ENCODE peak calls at places on chromosomes 1 and 21, in nine cellular contexts. D, G, P, Y, L, K, R, X and C are unnamed samples.

GRCh38 chr1:30024411-30025195 is 698.8 kb downstream of the MATN1 start:
- DNase-seq in D (no peak), K (no peak), R (no peak), G (no peak), Y (no peak), X (no peak), P (no peak), L (no peak), C (no peak)

GRCh38 chr21:38472709-38473108 is 25.6 kb downstream of the ERG start:
- DNase-seq in Y (no peak), R (no peak), P (no peak), D (no peak), L (peak), G (no peak), K (no peak), X (peak), C (no peak)

GRCh38 chr1:214665606-214666110 is 62.7 kb downstream of the CENPF start:
- DNase-seq in L (no peak), K (no peak), R (no peak), P (no peak), X (no peak), Y (peak), D (peak), G (no peak), C (no peak)

GRCh38 chr21:26835027-26835713 is 10.0 kb downstream of the ADAMTS1 start:
- DNase-seq in D (peak), Y (peak), X (peak), L (no peak), K (no peak), P (no peak), G (no peak), R (no peak), C (peak)

GRCh38 chr1:16631248-16632043 is 18.1 kb upstream of the NBPF1 start:
- DNase-seq in D (no peak), L (peak), X (no peak), Y (no peak), P (peak), R (no peak), G (no peak), K (no peak), C (no peak)

GRCh38 chr1:41914515-41914914 is 4.2 kb downstream of the HIVEP3 start:
- DNase-seq in K (no peak), P (no peak), Y (no peak), R (no peak), G (no peak), X (no peak), D (no peak), L (no peak), C (no peak)

GRCh38 chr21:15221799-15222386 is 157.1 kb upstream of the NRIP1 start:
- DNase-seq in R (no peak), K (no peak), D (peak), Y (peak), P (no peak), L (peak), X (peak), G (no peak), C (peak)

GRCh38 chr21:39439232-39439631 is 6.3 kb downstream of the LCA5L start:
- DNase-seq in R (no peak), G (no peak), K (no peak), P (no peak), L (no peak), X (no peak), D (no peak), Y (no peak), C (no peak)

GRCh38 chr1:214678386-214678785 is 75.4 kb downstream of the CENPF start:
- DNase-seq in K (no peak), Y (peak), R (no peak), L (no peak), G (no peak), P (no peak), X (no peak), D (peak), C (no peak)

GRCh38 chr21:32826317-32827167 is 55.0 kb upstream of the PAXBP1 start:
- DNase-seq in L (no peak), R (peak), G (no peak), P (peak), X (peak), K (peak), Y (peak), D (peak), C (peak)

GRCh38 chr21:25760061-25760460 is 25.3 kb downstream of the GABPA start:
- DNase-seq in R (no peak), G (no peak), L (no peak), K (no peak), Y (no peak), D (no peak), P (no peak), X (no peak), C (no peak)

GRCh38 chr1:223678841-223679240 is 13.3 kb upstream of the CAPN8 start:
- DNase-seq in K (no peak), P (no peak), G (no peak), D (no peak), L (no peak), X (no peak), Y (no peak), R (no peak), C (no peak)

GRCh38 chr1:6208723-6209660 is 3.1 kb downstream of the RNF207 start:
- DNase-seq in R (no peak), D (peak), L (peak), G (peak), P (no peak), K (no peak), X (peak), Y (peak), C (peak)

GRCh38 chr21:17758703-17759102 is 60.5 kb downstream of the C21orf91 start:
- DNase-seq in G (no peak), D (no peak), R (no peak), P (no peak), K (no peak), X (no peak), Y (peak), L (no peak), C (no peak)

GRCh38 chr1:25080294-25081209 is 150.5 kb upstream of the RUNX3 start:
- DNase-seq in D (no peak), G (no peak), P (no peak), Y (no peak), X (peak), K (no peak), L (no peak), R (no peak), C (peak)

GRCh38 chr1:240242601-240243144 is 151.0 kb downstream of the FMN2 start:
- DNase-seq in K (no peak), L (no peak), D (peak), P (no peak), X (peak), G (no peak), Y (peak), R (no peak), C (peak)

GRCh38 chr1:3660704-3661103 is 8.4 kb downstream of the TP73 start:
- DNase-seq in P (no peak), Y (no peak), R (no peak), D (no peak), K (no peak), X (no peak), L (no peak), G (no peak), C (no peak)

GRCh38 chr1:17265950-17266349 is 17.1 kb downstream of the PADI3 start:
- DNase-seq in K (no peak), G (no peak), Y (no peak), L (no peak), R (no peak), D (no peak), X (no peak), P (no peak), C (no peak)

GRCh38 chr1:24920155-24920925 is 9.7 kb downstream of the RUNX3 start:
- DNase-seq in L (no peak), Y (no peak), G (no peak), X (no peak), R (no peak), D (no peak), K (no peak), P (no peak), C (no peak)

GRCh38 chr1:112905420-112906154 is 50.4 kb downstream of the SLC16A1 start:
- DNase-seq in Y (peak), P (no peak), G (no peak), K (peak), R (no peak), D (no peak), X (peak), L (no peak), C (no peak)

GRCh38 chr1:156337052-156337887 is 822 bp downstream of the CCT3 start:
- DNase-seq in Y (no peak), L (no peak), K (no peak), P (no peak), X (no peak), G (no peak), R (no peak), D (no peak), C (peak)

GRCh38 chr1:179031855-179032513 is 6.3 kb downstream of the FAM20B start:
- DNase-seq in P (no peak), X (peak), G (no peak), R (no peak), K (no peak), L (no peak), D (peak), Y (no peak), C (no peak)

GRCh38 chr1:164602142-164602429 is 43.1 kb downstream of the PBX1 start:
- DNase-seq in P (no peak), X (peak), D (no peak), R (no peak), K (peak), G (peak), Y (no peak), L (peak), C (no peak)

GRCh38 chr1:54052470-54052933 is 502 bp downstream of the TMEM59 start:
- DNase-seq in G (peak), R (peak), D (no peak), Y (peak), K (no peak), P (peak), X (peak), L (no peak), C (peak)

GRCh38 chr1:226886142-226886901 is 15.9 kb downstream of the PSEN2 start:
- DNase-seq in P (no peak), R (no peak), D (no peak), G (no peak), L (no peak), K (no peak), Y (no peak), X (no peak), C (no peak)

GRCh38 chr1:116940809-116941640 is 31.3 kb downstream of the PTGFRN start:
- DNase-seq in L (no peak), R (no peak), K (no peak), Y (no peak), G (no peak), X (no peak), P (no peak), D (no peak), C (no peak)

GRCh38 chr1:202462342-202463076 is 114.0 kb downstream of the PPP1R12B start:
- DNase-seq in R (no peak), G (no peak), Y (no peak), K (peak), L (no peak), D (no peak), X (no peak), P (no peak), C (no peak)

GRCh38 chr1:2236695-2237677 is 8.9 kb downstream of the SKI start:
- DNase-seq in L (no peak), P (peak), X (no peak), Y (no peak), D (no peak), G (no peak), K (no peak), R (no peak), C (no peak)

GRCh38 chr1:23779826-23780371 is 1.7 kb downstream of the PITHD1 start:
- DNase-seq in L (no peak), R (no peak), G (no peak), X (no peak), P (no peak), D (peak), K (no peak), Y (peak), C (peak)